ENCODE peak calls at places on chromosome 19, in four cellular contexts. N, T, W and O are unnamed samples.

GRCh38 chr19:15252398-15253018 is 20.3 kb upstream of the EPHX3 start:
- DNase-seq in W (no peak), T (no peak), N (no peak), O (no peak)

GRCh38 chr19:39704181-39705044 is at the start of gene LGALS14:
- DNase-seq in W (no peak), N (no peak), T (no peak), O (no peak)

GRCh38 chr19:10852098-10852800 is 4.0 kb downstream of the C19orf38 start:
- DNase-seq in T (no peak), N (no peak), W (no peak), O (no peak)

GRCh38 chr19:52896431-52897148 is 845 bp downstream of the ZNF320 start:
- DNase-seq in W (no peak), N (no peak), T (no peak), O (no peak)

GRCh38 chr19:14383556-14383897 is 2.3 kb downstream of the ADGRE5 start:
- DNase-seq in T (no peak), N (no peak), W (no peak), O (no peak)

GRCh38 chr19:38290631-38291147 is 13.4 kb upstream of the C19orf33 start:
- DNase-seq in T (no peak), W (no peak), N (peak; percentile 89), O (no peak)

GRCh38 chr19:33490041-33490451 is 31.5 kb downstream of the PEPD start:
- DNase-seq in W (no peak), T (no peak), N (peak; percentile 43), O (no peak)

GRCh38 chr19:57410748-57411671 is at the start of gene ZNF17:
- DNase-seq in N (peak; percentile 91), T (peak; percentile 91), W (peak; percentile 87), O (peak; percentile 84)

GRCh38 chr19:39631178-39631577 is 24.5 kb upstream of the LGALS16 start:
- DNase-seq in T (no peak), W (no peak), N (no peak), O (no peak)

GRCh38 chr19:5515737-5516136 is 52.0 kb downstream of the TINCR start:
- DNase-seq in W (no peak), N (no peak), T (no peak), O (no peak)
- TF ChIP-seq CTCF in W (no peak), N (no peak), T (no peak), O (no peak)

DNA sequence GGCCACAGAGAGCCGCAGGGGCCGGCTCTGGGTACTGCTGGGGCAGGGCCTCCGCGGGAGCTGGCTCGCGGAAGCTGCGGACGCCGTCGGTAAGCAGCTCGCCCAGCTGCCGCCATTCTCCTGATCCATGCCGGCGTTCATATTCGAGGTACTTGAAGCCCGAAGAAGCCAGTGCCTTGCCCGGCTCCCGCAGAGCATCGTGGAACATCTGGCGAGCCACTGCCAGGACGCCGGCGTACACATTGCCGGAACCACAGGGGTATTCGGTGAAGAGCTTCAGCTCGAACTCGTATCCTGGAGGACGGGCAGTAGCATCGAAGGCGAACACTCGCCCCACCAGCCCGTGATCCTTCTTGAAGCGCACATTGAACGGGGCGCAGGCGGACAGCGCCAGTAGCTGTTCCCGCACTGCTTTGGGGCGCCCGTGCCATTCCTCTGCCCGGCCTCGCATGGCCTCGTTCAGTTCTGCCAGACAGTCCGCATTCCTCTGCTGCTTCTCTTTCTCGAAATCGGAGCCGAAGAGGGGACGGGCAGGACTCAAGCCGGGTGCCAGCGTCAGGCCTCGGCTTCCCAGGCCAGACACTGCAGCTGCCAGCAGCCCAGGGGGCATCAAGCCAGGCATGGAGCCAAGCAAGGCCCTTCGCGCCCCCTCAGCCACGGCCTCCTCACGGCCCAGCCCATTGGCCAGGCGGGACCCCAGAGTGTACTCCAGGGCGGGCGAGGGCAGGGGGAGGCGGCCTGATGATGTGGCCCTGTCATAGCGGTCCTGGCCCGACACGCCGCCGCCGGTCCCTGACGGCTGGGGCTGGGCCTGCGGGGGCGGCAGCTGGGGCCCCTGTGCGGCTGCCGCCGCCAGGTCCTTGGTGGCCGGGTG is 1.0 kb downstream of the IRF2BP1 start:
- DNase-seq in W (no peak), T (no peak), N (no peak), O (no peak)
- TF ChIP-seq CTCF in W (no peak), T (no peak), N (no peak), O (no peak)

GRCh38 chr19:2191456-2191931 is 27.8 kb downstream of the DOT1L start:
- DNase-seq in N (no peak), W (no peak), T (no peak), O (no peak)
- TF ChIP-seq CTCF in N (no peak), W (no peak), T (no peak), O (no peak)

GRCh38 chr19:2577722-2578335 is 101.9 kb downstream of the GADD45B start:
- DNase-seq in W (no peak), N (peak; percentile 47), T (no peak), O (no peak)

GRCh38 chr19:2579678-2580280 is 103.9 kb downstream of the GADD45B start:
- DNase-seq in T (no peak), N (no peak), W (no peak), O (no peak)

GRCh38 chr19:2578391-2578826 is 102.5 kb downstream of the GADD45B start:
- DNase-seq in T (no peak), N (peak; percentile 58), W (no peak), O (no peak)

GRCh38 chr19:2575734-2576481 is 100.0 kb downstream of the GADD45B start:
- DNase-seq in N (peak; percentile 90), T (no peak), W (no peak), O (no peak)

DNA sequence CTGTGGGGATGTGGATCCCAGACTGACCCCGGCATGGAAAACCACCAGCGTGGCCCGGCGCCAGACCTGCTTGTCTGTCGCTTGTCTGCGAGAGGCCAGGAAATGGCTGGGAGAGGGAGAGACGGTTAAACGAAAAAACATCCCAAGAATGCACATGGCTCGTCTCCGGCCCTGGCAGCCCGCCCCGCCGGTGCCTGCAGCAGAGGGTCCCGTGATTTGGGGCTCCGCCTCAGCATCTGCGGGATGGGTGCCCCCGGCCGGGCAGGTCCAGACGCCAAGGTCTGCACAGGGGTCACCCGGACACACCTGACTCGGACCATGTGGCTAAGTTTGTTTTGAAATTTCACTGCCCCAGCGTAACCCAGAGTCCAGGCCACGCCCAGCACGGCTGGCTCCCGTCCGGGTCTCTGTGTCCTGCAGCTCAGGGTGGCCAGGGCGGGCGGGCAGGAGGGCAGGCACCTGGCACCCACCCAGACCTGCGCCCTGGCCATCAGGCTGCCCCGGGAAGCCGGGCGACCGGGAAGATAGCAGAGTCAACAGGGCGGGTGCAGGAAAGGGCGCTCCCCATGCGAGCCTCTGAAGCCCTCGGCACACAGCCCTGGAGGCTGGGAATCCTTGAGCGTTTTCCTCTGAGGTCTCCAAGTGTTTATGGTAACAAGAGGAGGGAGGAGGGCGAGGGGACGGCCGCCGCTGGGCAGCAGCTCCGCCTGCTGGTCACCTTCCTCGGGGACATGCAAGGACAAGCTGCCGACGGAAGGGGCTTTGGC is 103.2 kb downstream of the GADD45B start:
- DNase-seq in T (peak; percentile 81), W (peak; percentile 64), N (peak; percentile 92), O (peak; percentile 62)
- TF ChIP-seq CTCF in T (peak; percentile 44), W (peak; percentile 70), N (peak; percentile 98), O (peak; percentile 64)